ENCODE peak calls at places on chromosome 2, in eight cellular contexts. One of them, this sample, is unnamed.

GRCh38 chr2:68556384-68556783 is 87.0 kb upstream of the PROKR1 start:
- DNase-seq in cardiac fibroblast: no peak
- DNase-seq in RWPE1: peak
- DNase-seq in upper lobe of right lung: no peak
- DNase-seq in lower lobe of right lung: no peak
- DNase-seq in neural progenitor cell: no peak
- DNase-seq in epithelial cell of esophagus: peak
- DNase-seq in RWPE2: no peak
- DNase-seq in this sample: peak

GRCh38 chr2:117859532-117859911 is 45.0 kb downstream of the DDX18 start:
- DNase-seq in cardiac fibroblast: no peak
- DNase-seq in RWPE1: no peak
- DNase-seq in upper lobe of right lung: no peak
- DNase-seq in lower lobe of right lung: peak
- DNase-seq in neural progenitor cell: no peak
- DNase-seq in epithelial cell of esophagus: no peak
- DNase-seq in RWPE2: no peak
- DNase-seq in this sample: no peak

GRCh38 chr2:104856086-104856972 is 2.4 kb downstream of the POU3F3 start:
- DNase-seq in cardiac fibroblast: no peak
- DNase-seq in RWPE1: no peak
- DNase-seq in upper lobe of right lung: no peak
- DNase-seq in lower lobe of right lung: no peak
- DNase-seq in neural progenitor cell: peak
- DNase-seq in epithelial cell of esophagus: peak
- DNase-seq in RWPE2: no peak
- DNase-seq in this sample: no peak

GRCh38 chr2:79711098-79711497 is 198.2 kb downstream of the CTNNA2 start:
- DNase-seq in cardiac fibroblast: no peak
- DNase-seq in RWPE1: no peak
- DNase-seq in upper lobe of right lung: no peak
- DNase-seq in lower lobe of right lung: no peak
- DNase-seq in neural progenitor cell: no peak
- DNase-seq in epithelial cell of esophagus: no peak
- DNase-seq in RWPE2: no peak
- DNase-seq in this sample: no peak

GRCh38 chr2:232368311-232368731 is 10.2 kb upstream of the ALPP start:
- DNase-seq in cardiac fibroblast: no peak
- DNase-seq in RWPE1: no peak
- DNase-seq in upper lobe of right lung: peak
- DNase-seq in lower lobe of right lung: no peak
- DNase-seq in neural progenitor cell: peak
- DNase-seq in epithelial cell of esophagus: peak
- DNase-seq in RWPE2: peak
- DNase-seq in this sample: no peak

GRCh38 chr2:205543937-205544702 is 138.2 kb upstream of the NRP2 start:
- DNase-seq in cardiac fibroblast: no peak
- DNase-seq in RWPE1: no peak
- DNase-seq in upper lobe of right lung: no peak
- DNase-seq in lower lobe of right lung: no peak
- DNase-seq in neural progenitor cell: no peak
- DNase-seq in epithelial cell of esophagus: no peak
- DNase-seq in RWPE2: no peak
- DNase-seq in this sample: no peak

GRCh38 chr2:127423476-127423840 is 5.2 kb downstream of the PROC start:
- DNase-seq in cardiac fibroblast: no peak
- DNase-seq in RWPE1: peak
- DNase-seq in upper lobe of right lung: peak
- DNase-seq in lower lobe of right lung: no peak
- DNase-seq in neural progenitor cell: no peak
- DNase-seq in epithelial cell of esophagus: peak
- DNase-seq in RWPE2: no peak
- DNase-seq in this sample: no peak

GRCh38 chr2:230805353-230806017 is 59.3 kb upstream of the ITM2C start:
- DNase-seq in cardiac fibroblast: no peak
- DNase-seq in RWPE1: no peak
- DNase-seq in upper lobe of right lung: no peak
- DNase-seq in lower lobe of right lung: no peak
- DNase-seq in neural progenitor cell: no peak
- DNase-seq in epithelial cell of esophagus: no peak
- DNase-seq in RWPE2: no peak
- DNase-seq in this sample: no peak

GRCh38 chr2:221596192-221596591 is 24.1 kb upstream of the EPHA4 start:
- DNase-seq in cardiac fibroblast: peak
- DNase-seq in RWPE1: peak
- DNase-seq in upper lobe of right lung: no peak
- DNase-seq in lower lobe of right lung: no peak
- DNase-seq in neural progenitor cell: no peak
- DNase-seq in epithelial cell of esophagus: peak
- DNase-seq in RWPE2: no peak
- DNase-seq in this sample: peak

GRCh38 chr2:174142290-174142689 is 106.0 kb downstream of the OLA1 start:
- DNase-seq in cardiac fibroblast: no peak
- DNase-seq in RWPE1: no peak
- DNase-seq in upper lobe of right lung: no peak
- DNase-seq in lower lobe of right lung: no peak
- DNase-seq in neural progenitor cell: no peak
- DNase-seq in epithelial cell of esophagus: no peak
- DNase-seq in RWPE2: no peak
- DNase-seq in this sample: no peak

GRCh38 chr2:174148833-174149232 is 99.5 kb downstream of the OLA1 start:
- DNase-seq in cardiac fibroblast: no peak
- DNase-seq in RWPE1: no peak
- DNase-seq in upper lobe of right lung: no peak
- DNase-seq in lower lobe of right lung: no peak
- DNase-seq in neural progenitor cell: no peak
- DNase-seq in epithelial cell of esophagus: no peak
- DNase-seq in RWPE2: no peak
- DNase-seq in this sample: no peak

GRCh38 chr2:174149530-174149929 is 98.8 kb downstream of the OLA1 start:
- DNase-seq in cardiac fibroblast: no peak
- DNase-seq in RWPE1: no peak
- DNase-seq in upper lobe of right lung: no peak
- DNase-seq in lower lobe of right lung: no peak
- DNase-seq in neural progenitor cell: no peak
- DNase-seq in epithelial cell of esophagus: no peak
- DNase-seq in RWPE2: no peak
- DNase-seq in this sample: no peak

GRCh38 chr2:174145827-174146226 is 102.5 kb downstream of the OLA1 start:
- DNase-seq in cardiac fibroblast: peak
- DNase-seq in RWPE1: no peak
- DNase-seq in upper lobe of right lung: no peak
- DNase-seq in lower lobe of right lung: no peak
- DNase-seq in neural progenitor cell: no peak
- DNase-seq in epithelial cell of esophagus: peak
- DNase-seq in RWPE2: no peak
- DNase-seq in this sample: no peak
- TF ChIP-seq CTCF in cardiac fibroblast: no peak
- TF ChIP-seq CTCF in RWPE1: no peak
- TF ChIP-seq CTCF in upper lobe of right lung: no peak
- TF ChIP-seq CTCF in lower lobe of right lung: no peak
- TF ChIP-seq CTCF in neural progenitor cell: peak
- TF ChIP-seq CTCF in epithelial cell of esophagus: peak
- TF ChIP-seq CTCF in RWPE2: no peak
- TF ChIP-seq CTCF in this sample: no peak

DNA sequence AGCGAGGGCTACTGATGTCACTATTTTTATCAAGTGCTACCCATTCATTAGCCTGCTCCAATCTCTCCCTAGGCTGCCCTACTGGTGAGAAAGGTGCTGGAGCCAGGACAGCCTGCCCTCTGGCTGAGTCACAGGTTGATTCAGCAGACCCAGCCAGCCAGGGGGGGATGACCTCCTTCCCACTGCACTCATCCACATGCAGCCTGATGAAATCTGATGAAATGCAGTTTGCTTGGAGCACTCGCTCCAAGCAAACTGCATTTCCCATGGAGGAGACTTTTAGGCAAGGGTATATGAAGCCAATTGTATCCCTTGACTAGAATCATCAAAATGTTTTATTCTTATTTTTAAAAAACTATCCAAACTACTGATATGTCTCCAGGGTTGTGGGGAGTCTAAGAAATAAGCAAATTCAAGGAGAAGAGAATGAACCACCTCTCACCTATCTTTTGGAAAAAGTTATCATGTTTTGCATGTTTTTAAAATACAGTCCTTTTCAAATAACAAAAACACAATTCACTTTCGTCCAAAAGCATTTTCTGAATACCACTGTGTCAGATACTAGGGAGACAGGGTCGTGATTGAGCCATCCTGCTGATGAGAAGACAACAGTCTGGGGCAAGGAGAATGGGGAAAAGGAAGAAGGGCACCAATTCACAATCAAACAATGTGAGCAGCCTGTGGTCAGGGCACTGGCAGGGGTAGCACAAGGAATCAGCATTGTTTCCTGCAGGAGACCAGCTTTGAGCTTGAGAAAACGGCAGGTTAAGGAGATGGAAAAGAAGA is 128.3 kb downstream of the AFF3 start:
- DNase-seq in cardiac fibroblast: peak
- DNase-seq in RWPE1: peak
- DNase-seq in upper lobe of right lung: no peak
- DNase-seq in lower lobe of right lung: no peak
- DNase-seq in neural progenitor cell: peak
- DNase-seq in epithelial cell of esophagus: peak
- DNase-seq in RWPE2: peak
- DNase-seq in this sample: peak
- TF ChIP-seq CTCF in cardiac fibroblast: peak
- TF ChIP-seq CTCF in RWPE1: no peak
- TF ChIP-seq CTCF in upper lobe of right lung: no peak
- TF ChIP-seq CTCF in lower lobe of right lung: no peak
- TF ChIP-seq CTCF in neural progenitor cell: no peak
- TF ChIP-seq CTCF in epithelial cell of esophagus: no peak
- TF ChIP-seq CTCF in RWPE2: no peak
- TF ChIP-seq CTCF in this sample: peak

GRCh38 chr2:201345636-201346213 is 11.4 kb downstream of the FLACC1 start:
- DNase-seq in cardiac fibroblast: no peak
- DNase-seq in RWPE1: no peak
- DNase-seq in upper lobe of right lung: no peak
- DNase-seq in lower lobe of right lung: no peak
- DNase-seq in neural progenitor cell: no peak
- DNase-seq in epithelial cell of esophagus: no peak
- DNase-seq in RWPE2: no peak
- DNase-seq in this sample: no peak

GRCh38 chr2:201343559-201343958 is 13.6 kb downstream of the FLACC1 start:
- DNase-seq in cardiac fibroblast: no peak
- DNase-seq in RWPE1: no peak
- DNase-seq in upper lobe of right lung: no peak
- DNase-seq in lower lobe of right lung: no peak
- DNase-seq in neural progenitor cell: peak
- DNase-seq in epithelial cell of esophagus: no peak
- DNase-seq in RWPE2: no peak
- DNase-seq in this sample: no peak

GRCh38 chr2:201342923-201343322 is 14.2 kb downstream of the FLACC1 start:
- DNase-seq in cardiac fibroblast: no peak
- DNase-seq in RWPE1: no peak
- DNase-seq in upper lobe of right lung: no peak
- DNase-seq in lower lobe of right lung: no peak
- DNase-seq in neural progenitor cell: no peak
- DNase-seq in epithelial cell of esophagus: no peak
- DNase-seq in RWPE2: no peak
- DNase-seq in this sample: no peak

GRCh38 chr2:201347154-201347553 is 10.0 kb downstream of the FLACC1 start:
- DNase-seq in cardiac fibroblast: no peak
- DNase-seq in RWPE1: no peak
- DNase-seq in upper lobe of right lung: no peak
- DNase-seq in lower lobe of right lung: no peak
- DNase-seq in neural progenitor cell: no peak
- DNase-seq in epithelial cell of esophagus: no peak
- DNase-seq in RWPE2: no peak
- DNase-seq in this sample: no peak

GRCh38 chr2:201344663-201345366 is 12.3 kb downstream of the FLACC1 start:
- DNase-seq in cardiac fibroblast: no peak
- DNase-seq in RWPE1: peak
- DNase-seq in upper lobe of right lung: no peak
- DNase-seq in lower lobe of right lung: no peak
- DNase-seq in neural progenitor cell: peak
- DNase-seq in epithelial cell of esophagus: peak
- DNase-seq in RWPE2: no peak
- DNase-seq in this sample: no peak
- TF ChIP-seq CTCF in cardiac fibroblast: no peak
- TF ChIP-seq CTCF in RWPE1: no peak
- TF ChIP-seq CTCF in upper lobe of right lung: no peak
- TF ChIP-seq CTCF in lower lobe of right lung: no peak
- TF ChIP-seq CTCF in neural progenitor cell: peak
- TF ChIP-seq CTCF in epithelial cell of esophagus: peak
- TF ChIP-seq CTCF in RWPE2: peak
- TF ChIP-seq CTCF in this sample: peak

GRCh38 chr2:213861638-213862037 is 549.2 kb upstream of the VWC2L start:
- DNase-seq in cardiac fibroblast: no peak
- DNase-seq in RWPE1: no peak
- DNase-seq in upper lobe of right lung: no peak
- DNase-seq in lower lobe of right lung: no peak
- DNase-seq in neural progenitor cell: no peak
- DNase-seq in epithelial cell of esophagus: no peak
- DNase-seq in RWPE2: no peak
- DNase-seq in this sample: no peak
- TF ChIP-seq CTCF in cardiac fibroblast: no peak
- TF ChIP-seq CTCF in RWPE1: no peak
- TF ChIP-seq CTCF in upper lobe of right lung: no peak
- TF ChIP-seq CTCF in lower lobe of right lung: no peak
- TF ChIP-seq CTCF in neural progenitor cell: no peak
- TF ChIP-seq CTCF in epithelial cell of esophagus: no peak
- TF ChIP-seq CTCF in RWPE2: no peak
- TF ChIP-seq CTCF in this sample: no peak

GRCh38 chr2:15934291-15934945 is 5.9 kb upstream of the MYCN start:
- DNase-seq in cardiac fibroblast: no peak
- DNase-seq in RWPE1: no peak
- DNase-seq in upper lobe of right lung: no peak
- DNase-seq in lower lobe of right lung: no peak
- DNase-seq in neural progenitor cell: no peak
- DNase-seq in epithelial cell of esophagus: no peak
- DNase-seq in RWPE2: no peak
- DNase-seq in this sample: no peak
- TF ChIP-seq CTCF in cardiac fibroblast: no peak
- TF ChIP-seq CTCF in RWPE1: no peak
- TF ChIP-seq CTCF in upper lobe of right lung: no peak
- TF ChIP-seq CTCF in lower lobe of right lung: no peak
- TF ChIP-seq CTCF in neural progenitor cell: no peak
- TF ChIP-seq CTCF in epithelial cell of esophagus: no peak
- TF ChIP-seq CTCF in RWPE2: no peak
- TF ChIP-seq CTCF in this sample: no peak

GRCh38 chr2:145200307-145200706 is 680.4 kb upstream of the ZEB2 start:
- DNase-seq in cardiac fibroblast: no peak
- DNase-seq in RWPE1: no peak
- DNase-seq in upper lobe of right lung: no peak
- DNase-seq in lower lobe of right lung: no peak
- DNase-seq in neural progenitor cell: no peak
- DNase-seq in epithelial cell of esophagus: no peak
- DNase-seq in RWPE2: no peak
- DNase-seq in this sample: no peak
- TF ChIP-seq CTCF in cardiac fibroblast: no peak
- TF ChIP-seq CTCF in RWPE1: no peak
- TF ChIP-seq CTCF in upper lobe of right lung: no peak
- TF ChIP-seq CTCF in lower lobe of right lung: no peak
- TF ChIP-seq CTCF in neural progenitor cell: no peak
- TF ChIP-seq CTCF in epithelial cell of esophagus: no peak
- TF ChIP-seq CTCF in RWPE2: no peak
- TF ChIP-seq CTCF in this sample: no peak

This sample was measured in fibroblast of villous mesenchyme.